ENCODE peak calls at places on chromosomes 1 and 21, in ten cellular contexts. Q, P, O, M, B, T, E, D, Z and S are unnamed samples.
A peak's percentile ranks its signal among the peaks of the same experiment; 100 is the strongest.

GRCh38 chr1:175580351-175580750 is 163.0 kb downstream of the TNR start:
- DNase-seq in O (no peak), Q (no peak), E (no peak), M (no peak), B (no peak), Z (no peak), D (no peak), P (no peak), T (no peak), S (no peak)

GRCh38 chr1:238777551-238777950 is 608.8 kb upstream of the CHRM3 start:
- DNase-seq in O (no peak), E (no peak), M (no peak), B (no peak), Z (no peak), Q (no peak), P (no peak), D (no peak), T (no peak), S (no peak)

GRCh38 chr1:85617582-85618237 is 37.1 kb downstream of the CCN1 start:
- DNase-seq in P (no peak), B (no peak), D (no peak), Q (no peak), T (no peak), M (no peak), O (no peak), Z (no peak), E (no peak), S (no peak)

GRCh38 chr1:61873994-61874393 is 131.7 kb downstream of the PATJ start:
- DNase-seq in B (no peak), T (no peak), D (no peak), E (no peak), Q (no peak), Z (no peak), M (no peak), P (no peak), O (no peak), S (no peak)

GRCh38 chr1:14780271-14780670 is 181.8 kb downstream of the KAZN start:
- DNase-seq in O (no peak), D (no peak), M (no peak), P (no peak), Q (no peak), T (no peak), E (no peak), Z (no peak), B (no peak), S (no peak)

GRCh38 chr21:45980697-45981096 is 873 bp upstream of the COL6A1 start:
- DNase-seq in T (no peak), M (no peak), E (no peak), D (no peak), B (no peak), O (no peak), Z (no peak), P (no peak), Q (no peak), S (no peak)

GRCh38 chr1:27031235-27032118 is 18.8 kb upstream of the TENT5B start:
- DNase-seq in O (no peak), P (no peak), T (peak; percentile 30), D (peak; percentile 82), Q (peak; percentile 47), B (peak; percentile 90), E (peak; percentile 83), M (no peak), Z (peak; percentile 90), S (peak; percentile 68)

GRCh38 chr1:72280714-72281113 is 1.6 kb downstream of the NEGR1 start:
- DNase-seq in E (no peak), M (no peak), B (no peak), T (no peak), Z (no peak), O (no peak), D (no peak), P (no peak), Q (no peak), S (no peak)

GRCh38 chr1:40838980-40839942 is 22.9 kb downstream of the CITED4 start:
- DNase-seq in D (no peak), Z (no peak), B (peak; percentile 58), E (no peak), P (no peak), T (no peak), O (no peak), Q (no peak), M (no peak), S (no peak)

GRCh38 chr1:203478231-203478630 is 2.6 kb downstream of the PRELP start:
- DNase-seq in P (no peak), Z (no peak), T (no peak), E (no peak), B (no peak), D (no peak), O (no peak), M (no peak), Q (no peak), S (no peak)

GRCh38 chr1:88800382-88801051 is 90.8 kb downstream of the GTF2B start:
- DNase-seq in M (peak; percentile 38), E (no peak), D (no peak), T (no peak), P (no peak), Q (no peak), O (peak; percentile 41), Z (no peak), B (no peak), S (no peak)

GRCh38 chr1:42952353-42953001 is 6.2 kb downstream of the SLC2A1 start:
- DNase-seq in O (peak; percentile 2), E (no peak), B (no peak), D (no peak), Z (no peak), Q (no peak), M (peak; percentile 48), T (no peak), P (no peak), S (no peak)

GRCh38 chr1:84693774-84694173 is 3.5 kb upstream of the SSX2IP start:
- DNase-seq in B (no peak), O (no peak), M (no peak), T (no peak), D (no peak), P (no peak), E (no peak), Q (no peak), Z (no peak), S (no peak)

GRCh38 chr21:43842742-43843141 is 22.3 kb upstream of the AGPAT3 start:
- DNase-seq in E (no peak), T (no peak), M (no peak), B (no peak), O (no peak), Z (no peak), D (no peak), Q (no peak), P (no peak), S (no peak)

GRCh38 chr1:226679853-226680516 is 59.1 kb downstream of the ITPKB start:
- DNase-seq in T (peak; percentile 69), Z (peak; percentile 77), M (peak; percentile 83), O (no peak), D (peak; percentile 89), P (no peak), Q (peak; percentile 71), E (peak; percentile 91), B (peak; percentile 92), S (peak; percentile 84)

GRCh38 chr21:39456665-39457064 is 4.9 kb downstream of the SH3BGR start:
- DNase-seq in Q (no peak), D (no peak), P (no peak), B (no peak), E (no peak), O (no peak), Z (no peak), M (no peak), T (no peak), S (no peak)

GRCh38 chr1:15258828-15259588 is 12.0 kb downstream of the FHAD1 start:
- DNase-seq in P (no peak), O (no peak), E (no peak), Z (no peak), T (no peak), M (no peak), D (no peak), Q (no peak), B (peak; percentile 13), S (no peak)

GRCh38 chr1:26016258-26016943 is 5.2 kb upstream of the EXTL1 start:
- DNase-seq in O (no peak), T (no peak), P (no peak), M (no peak), Q (no peak), D (no peak), E (no peak), B (no peak), Z (no peak), S (no peak)

GRCh38 chr1:22586356-22587130 is 23.3 kb downstream of the EPHA8 start:
- DNase-seq in Q (no peak), O (no peak), Z (no peak), D (peak; percentile 34), P (no peak), E (no peak), M (no peak), B (no peak), T (no peak), S (no peak)

GRCh38 chr1:211375286-211375818 is 48.7 kb downstream of the TRAF5 start:
- DNase-seq in T (no peak), B (no peak), D (no peak), M (no peak), E (no peak), O (no peak), Z (no peak), Q (no peak), P (no peak), S (no peak)

GRCh38 chr21:34186119-34186719 is 112.8 kb downstream of the MRPS6 start:
- DNase-seq in E (no peak), Q (no peak), P (no peak), M (no peak), Z (no peak), B (no peak), T (no peak), D (no peak), O (no peak), S (no peak)

GRCh38 chr1:175192630-175193338 is at the start of gene KIAA0040:
- DNase-seq in Z (peak; percentile 88), E (peak; percentile 87), D (peak; percentile 88), P (no peak), O (peak; percentile 62), M (peak; percentile 49), Q (peak; percentile 56), T (no peak), B (peak; percentile 91), S (peak; percentile 67)

GRCh38 chr1:102097451-102097850 is 100.7 kb upstream of the OLFM3 start:
- DNase-seq in B (no peak), Z (no peak), D (no peak), E (no peak), M (no peak), Q (no peak), P (no peak), T (no peak), O (no peak), S (no peak)

GRCh38 chr1:32754282-32755097 is 51.9 kb upstream of the SYNC start:
- DNase-seq in E (no peak), O (no peak), Q (no peak), B (peak; percentile 79), D (peak; percentile 62), T (no peak), Z (peak; percentile 82), P (no peak), M (peak; percentile 22), S (no peak)

GRCh38 chr21:16243396-16243795 is 513.6 kb downstream of the USP25 start:
- DNase-seq in M (no peak), Z (no peak), B (no peak), O (no peak), T (no peak), Q (no peak), E (no peak), P (no peak), D (no peak), S (no peak)

GRCh38 chr1:162400790-162401189 is 11.1 kb downstream of the SH2D1B start:
- DNase-seq in B (no peak), T (no peak), M (no peak), Q (no peak), P (no peak), E (no peak), Z (no peak), D (no peak), O (no peak), S (no peak)

GRCh38 chr1:160722726-160723125 is 11.1 kb upstream of the CD48 start:
- DNase-seq in D (no peak), P (no peak), M (no peak), E (no peak), T (no peak), B (no peak), O (no peak), Q (no peak), Z (no peak), S (no peak)

GRCh38 chr1:179591592-179592580 is at the start of gene TDRD5:
- DNase-seq in P (no peak), M (no peak), D (no peak), T (no peak), Z (peak; percentile 69), B (peak; percentile 73), O (peak; percentile 44), Q (peak; percentile 33), E (no peak), S (peak; percentile 32)